ENCODE peak calls at places on chromosomes 16 and 17, in five cellular contexts. A is colonic mucosa, C is uterus, P is AG04450, E is C1 segment of cervical spinal cord. H is an unnamed sample.

GRCh38 chr17:60641810-60642220 is 35.8 kb upstream of the BCAS3 start:
- DNase-seq in E (peak), A (peak), C (peak), P (peak), H (peak)

GRCh38 chr16:3097266-3097665 is 1.8 kb downstream of the ZSCAN10 start:
- DNase-seq in P (no peak), A (no peak), E (no peak), C (no peak), H (no peak)

GRCh38 chr17:68682913-68683312 is 81.7 kb upstream of the FAM20A start:
- DNase-seq in P (no peak), A (no peak), C (no peak), E (no peak), H (no peak)

GRCh38 chr17:20085283-20085875 is 76.2 kb downstream of the SPECC1 start:
- DNase-seq in C (no peak), A (no peak), E (no peak), P (no peak), H (peak)

GRCh38 chr17:66704858-66705257 is 130.1 kb upstream of the CACNG5 start:
- DNase-seq in A (no peak), C (no peak), P (no peak), E (no peak), H (no peak)

GRCh38 chr16:60204221-60204620 is 1470.1 kb upstream of the GOT2 start:
- DNase-seq in E (no peak), P (no peak), A (no peak), C (no peak), H (no peak)

GRCh38 chr16:3029499-3030127 is 5.8 kb downstream of the THOC6 start:
- DNase-seq in P (no peak), E (no peak), C (no peak), A (no peak), H (no peak)

GRCh38 chr17:13084420-13084819 is 66.6 kb upstream of the ELAC2 start:
- DNase-seq in P (no peak), A (no peak), C (no peak), E (no peak), H (no peak)

GRCh38 chr16:57815987-57816745 is 13.9 kb upstream of the KIFC3 start:
- DNase-seq in P (peak), C (peak), E (peak), A (peak), H (peak)

GRCh38 chr17:9760336-9760735 is 31.1 kb downstream of the DHRS7C start:
- DNase-seq in C (no peak), P (no peak), E (no peak), A (no peak), H (no peak)

GRCh38 chr16:4373909-4374742 is 2.5 kb downstream of the VASN start:
- DNase-seq in P (peak), C (peak), E (peak), A (peak), H (peak)

GRCh38 chr17:4706121-4706520 is 2.2 kb upstream of the PELP1 start:
- DNase-seq in C (no peak), E (no peak), A (no peak), P (no peak), H (no peak)

GRCh38 chr16:17471745-17472075 is 950 bp upstream of the XYLT1 start:
- DNase-seq in C (no peak), A (no peak), E (no peak), P (no peak), H (no peak)

GRCh38 chr17:266219-266618 is 84.8 kb upstream of the DOC2B start:
- DNase-seq in P (no peak), E (no peak), A (peak), C (peak), H (no peak)

GRCh38 chr17:50593321-50593720 is 32.8 kb downstream of the CACNA1G start:
- DNase-seq in P (no peak), E (no peak), A (no peak), C (no peak), H (no peak)

GRCh38 chr16:29777576-29778360 is at the start of gene ZG16:
- DNase-seq in P (no peak), E (no peak), C (no peak), A (no peak), H (no peak)

GRCh38 chr17:83199500-83200201 is 120.2 kb downstream of the METRNL start:
- DNase-seq in P (no peak), E (no peak), C (peak), A (no peak), H (no peak)

GRCh38 chr17:44043326-44043725 is 23.1 kb downstream of the LSM12 start:
- DNase-seq in E (no peak), A (no peak), P (peak), C (no peak), H (no peak)

GRCh38 chr17:17840751-17841591 is 4.2 kb upstream of the SREBF1 start:
- DNase-seq in E (no peak), C (no peak), P (no peak), A (no peak), H (no peak)

GRCh38 chr16:68417711-68418301 is 30.5 kb downstream of the SMPD3 start:
- DNase-seq in P (no peak), A (peak), E (no peak), C (peak), H (no peak)

GRCh38 chr16:66485361-66485760 is 58.3 kb downstream of the BEAN1 start:
- DNase-seq in A (no peak), P (no peak), E (no peak), C (no peak), H (no peak)

GRCh38 chr17:41455236-41455635 is 11.9 kb downstream of the KRT32 start:
- DNase-seq in P (no peak), C (no peak), A (no peak), E (no peak), H (no peak)

GRCh38 chr17:10226930-10227695 is 28.7 kb upstream of the GAS7 start:
- DNase-seq in A (peak), P (no peak), C (peak), E (peak), H (no peak)

GRCh38 chr16:72474511-72475123 is 302.7 kb upstream of the PMFBP1 start:
- DNase-seq in E (no peak), A (no peak), C (no peak), P (peak), H (no peak)

GRCh38 chr17:52938623-52939230 is 780.2 kb upstream of the CA10 start:
- DNase-seq in C (no peak), A (no peak), P (no peak), E (no peak), H (no peak)

GRCh38 chr17:79943354-79944241 is 92.1 kb downstream of the TBC1D16 start:
- DNase-seq in C (no peak), P (no peak), E (no peak), A (no peak), H (no peak)

GRCh38 chr16:50303605-50304466 is 37.5 kb downstream of the ADCY7 start:
- DNase-seq in E (no peak), C (peak), P (no peak), A (no peak), H (no peak)

GRCh38 chr16:56711862-56712261 is 18.1 kb upstream of the NUP93 start:
- DNase-seq in C (no peak), A (no peak), E (no peak), P (no peak), H (no peak)

GRCh38 chr17:7042507-7043194 is 1.2 kb downstream of the SLC16A11 start:
- DNase-seq in P (no peak), C (no peak), E (no peak), A (no peak), H (no peak)

GRCh38 chr17:5592382-5592781 is 8.1 kb upstream of the NLRP1 start:
- DNase-seq in C (no peak), P (peak), E (no peak), A (no peak), H (no peak)

GRCh38 chr16:1200014-1200627 is 24.9 kb downstream of the TPSG1 start:
- DNase-seq in P (no peak), A (no peak), E (no peak), C (no peak), H (no peak)

GRCh38 chr17:75457047-75457654 is 716 bp downstream of the TMEM94 start:
- DNase-seq in C (peak), E (peak), A (peak), P (no peak), H (no peak)

GRCh38 chr17:37791434-37791833 is 46.6 kb upstream of the HNF1B start:
- DNase-seq in P (no peak), A (peak), E (no peak), C (no peak), H (no peak)

GRCh38 chr17:39208136-39208535 is 8.1 kb downstream of the RPL19 start:
- DNase-seq in A (no peak), P (no peak), C (no peak), E (no peak), H (no peak)

GRCh38 chr16:84952335-84953050 is 58.8 kb downstream of the ZDHHC7 start:
- DNase-seq in P (peak), E (peak), A (peak), C (peak), H (peak)

GRCh38 chr17:42675984-42676423 is 790 bp downstream of the PLEKHH3 start:
- DNase-seq in C (peak), E (peak), A (peak), P (no peak), H (peak)

GRCh38 chr17:10380631-10381408 is 8.0 kb upstream of the MYH13 start:
- DNase-seq in A (no peak), C (no peak), E (no peak), P (no peak), H (no peak)

GRCh38 chr16:81700071-81700779 is 78.9 kb upstream of the PLCG2 start:
- DNase-seq in P (no peak), A (no peak), E (no peak), C (no peak), H (no peak)

GRCh38 chr17:703081-703875 is 11.4 kb downstream of the VPS53 start:
- DNase-seq in P (no peak), A (no peak), E (no peak), C (no peak), H (no peak)

GRCh38 chr16:84726670-84727467 is 27.1 kb downstream of the USP10 start:
- DNase-seq in C (no peak), A (peak), P (no peak), E (peak), H (no peak)